ENCODE peak calls at places on chromosomes 5 and 9, in nine cellular contexts. One of them, this sample, is unnamed.

GRCh38 chr5:310941-311434 is 10.5 kb upstream of the AHRR start:
- DNase-seq in endothelial cell: no peak
- DNase-seq in GM12865: no peak
- DNase-seq in WERI-Rb-1: no peak
- DNase-seq in heart right ventricle: no peak
- DNase-seq in AG09319: no peak
- DNase-seq in fibroblast of pulmonary artery: peak; percentile 76
- DNase-seq in cardiac fibroblast: peak; percentile 47
- DNase-seq in astrocyte of the spinal cord: peak; percentile 40
- DNase-seq in this sample: no peak

GRCh38 chr5:64979518-64979917 is 210.8 kb downstream of the CWC27 start:
- DNase-seq in GM12865: peak; percentile 2
- DNase-seq in fibroblast of pulmonary artery: no peak
- DNase-seq in cardiac fibroblast: no peak
- DNase-seq in astrocyte of the spinal cord: no peak
- DNase-seq in heart right ventricle: no peak
- DNase-seq in AG09319: no peak
- DNase-seq in endothelial cell: no peak
- DNase-seq in WERI-Rb-1: no peak
- DNase-seq in this sample: no peak

GRCh38 chr9:99345451-99345850 is 123.4 kb downstream of the SEC61B start:
- DNase-seq in astrocyte of the spinal cord: no peak
- DNase-seq in GM12865: no peak
- DNase-seq in cardiac fibroblast: no peak
- DNase-seq in WERI-Rb-1: no peak
- DNase-seq in fibroblast of pulmonary artery: no peak
- DNase-seq in AG09319: no peak
- DNase-seq in endothelial cell: no peak
- DNase-seq in heart right ventricle: no peak
- DNase-seq in this sample: no peak

GRCh38 chr5:36041537-36041845 is 25.2 kb downstream of the UGT3A2 start:
- DNase-seq in astrocyte of the spinal cord: no peak
- DNase-seq in AG09319: no peak
- DNase-seq in endothelial cell: no peak
- DNase-seq in WERI-Rb-1: peak; percentile 59
- DNase-seq in GM12865: no peak
- DNase-seq in fibroblast of pulmonary artery: no peak
- DNase-seq in cardiac fibroblast: no peak
- DNase-seq in heart right ventricle: no peak
- DNase-seq in this sample: no peak

GRCh38 chr9:124399323-124399962 is 15.8 kb downstream of the PSMB7 start:
- DNase-seq in WERI-Rb-1: no peak
- DNase-seq in endothelial cell: no peak
- DNase-seq in AG09319: no peak
- DNase-seq in GM12865: no peak
- DNase-seq in astrocyte of the spinal cord: peak; percentile 60
- DNase-seq in fibroblast of pulmonary artery: peak; percentile 44
- DNase-seq in heart right ventricle: peak; percentile 33
- DNase-seq in cardiac fibroblast: peak; percentile 55
- DNase-seq in this sample: no peak

GRCh38 chr9:84169240-84169639 is 171.3 kb downstream of the SLC28A3 start:
- DNase-seq in fibroblast of pulmonary artery: no peak
- DNase-seq in endothelial cell: no peak
- DNase-seq in AG09319: no peak
- DNase-seq in cardiac fibroblast: no peak
- DNase-seq in WERI-Rb-1: no peak
- DNase-seq in astrocyte of the spinal cord: peak; percentile 47
- DNase-seq in heart right ventricle: no peak
- DNase-seq in GM12865: no peak
- DNase-seq in this sample: no peak

GRCh38 chr9:79362100-79363081 is 209.4 kb upstream of the TLE4 start:
- DNase-seq in AG09319: no peak
- DNase-seq in heart right ventricle: no peak
- DNase-seq in GM12865: no peak
- DNase-seq in endothelial cell: no peak
- DNase-seq in cardiac fibroblast: no peak
- DNase-seq in WERI-Rb-1: no peak
- DNase-seq in astrocyte of the spinal cord: peak; percentile 34
- DNase-seq in fibroblast of pulmonary artery: no peak
- DNase-seq in this sample: no peak

GRCh38 chr5:11139471-11139870 is 378.4 kb upstream of the DAP start:
- DNase-seq in GM12865: no peak
- DNase-seq in astrocyte of the spinal cord: peak; percentile 35
- DNase-seq in heart right ventricle: no peak
- DNase-seq in fibroblast of pulmonary artery: no peak
- DNase-seq in cardiac fibroblast: no peak
- DNase-seq in endothelial cell: no peak
- DNase-seq in WERI-Rb-1: no peak
- DNase-seq in AG09319: no peak
- DNase-seq in this sample: no peak

DNA sequence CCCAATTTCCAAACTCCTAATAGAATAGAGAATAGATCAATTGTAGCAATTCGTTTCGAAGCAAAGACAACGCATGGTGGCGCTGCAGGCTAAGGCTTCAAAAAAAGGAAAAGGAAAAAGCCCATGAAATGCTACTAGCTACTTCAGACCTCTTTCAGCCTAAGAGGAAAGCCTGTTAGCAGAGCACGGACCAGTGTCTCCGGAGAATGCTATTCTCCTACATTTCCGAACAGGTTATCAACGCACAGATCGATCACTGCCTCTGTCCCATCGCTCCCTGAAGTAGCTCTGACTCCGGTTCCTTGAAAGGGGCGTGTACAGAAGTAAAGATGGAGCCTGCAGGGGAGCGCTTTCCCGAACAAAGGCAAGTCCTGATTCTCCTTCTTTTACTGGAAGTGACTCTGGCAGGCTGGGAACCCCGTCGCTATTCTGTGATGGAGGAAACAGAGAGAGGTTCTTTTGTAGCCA is at the start of gene PCDHB15:
- DNase-seq in endothelial cell: peak; percentile 28
- DNase-seq in heart right ventricle: peak; percentile 37
- DNase-seq in astrocyte of the spinal cord: no peak
- DNase-seq in WERI-Rb-1: no peak
- DNase-seq in cardiac fibroblast: peak; percentile 4
- DNase-seq in AG09319: no peak
- DNase-seq in GM12865: no peak
- DNase-seq in fibroblast of pulmonary artery: peak; percentile 7
- DNase-seq in this sample: peak; percentile 51
- TF ChIP-seq CTCF in endothelial cell: no peak
- TF ChIP-seq CTCF in heart right ventricle: peak; percentile 53
- TF ChIP-seq CTCF in astrocyte of the spinal cord: no peak
- TF ChIP-seq CTCF in WERI-Rb-1: no peak
- TF ChIP-seq CTCF in cardiac fibroblast: no peak
- TF ChIP-seq CTCF in AG09319: no peak
- TF ChIP-seq CTCF in GM12865: no peak
- TF ChIP-seq CTCF in fibroblast of pulmonary artery: no peak
- TF ChIP-seq CTCF in this sample: peak; percentile 20

GRCh38 chr5:8864053-8864452 is 681.8 kb downstream of the SEMA5A start:
- DNase-seq in GM12865: peak; percentile 63
- DNase-seq in AG09319: no peak
- DNase-seq in fibroblast of pulmonary artery: peak; percentile 44
- DNase-seq in cardiac fibroblast: peak; percentile 26
- DNase-seq in astrocyte of the spinal cord: no peak
- DNase-seq in WERI-Rb-1: peak; percentile 62
- DNase-seq in endothelial cell: peak; percentile 35
- DNase-seq in heart right ventricle: no peak
- DNase-seq in this sample: peak; percentile 2
- TF ChIP-seq CTCF in GM12865: peak; percentile 62
- TF ChIP-seq CTCF in AG09319: peak; percentile 51
- TF ChIP-seq CTCF in fibroblast of pulmonary artery: peak; percentile 57
- TF ChIP-seq CTCF in cardiac fibroblast: peak; percentile 66
- TF ChIP-seq CTCF in astrocyte of the spinal cord: peak; percentile 47
- TF ChIP-seq CTCF in WERI-Rb-1: peak; percentile 87
- TF ChIP-seq CTCF in endothelial cell: peak; percentile 34
- TF ChIP-seq CTCF in heart right ventricle: no peak
- TF ChIP-seq CTCF in this sample: no peak

GRCh38 chr9:134811673-134812668 is 68.6 kb upstream of the FCN2 start:
- DNase-seq in endothelial cell: no peak
- DNase-seq in astrocyte of the spinal cord: peak; percentile 80
- DNase-seq in WERI-Rb-1: peak; percentile 46
- DNase-seq in cardiac fibroblast: peak; percentile 66
- DNase-seq in GM12865: no peak
- DNase-seq in heart right ventricle: no peak
- DNase-seq in AG09319: peak; percentile 84
- DNase-seq in fibroblast of pulmonary artery: peak; percentile 49
- DNase-seq in this sample: no peak
- TF ChIP-seq CTCF in endothelial cell: no peak
- TF ChIP-seq CTCF in astrocyte of the spinal cord: peak; percentile 7
- TF ChIP-seq CTCF in WERI-Rb-1: peak; percentile 32
- TF ChIP-seq CTCF in cardiac fibroblast: no peak
- TF ChIP-seq CTCF in GM12865: no peak
- TF ChIP-seq CTCF in heart right ventricle: no peak
- TF ChIP-seq CTCF in AG09319: peak; percentile 22
- TF ChIP-seq CTCF in fibroblast of pulmonary artery: no peak
- TF ChIP-seq CTCF in this sample: no peak

DNA sequence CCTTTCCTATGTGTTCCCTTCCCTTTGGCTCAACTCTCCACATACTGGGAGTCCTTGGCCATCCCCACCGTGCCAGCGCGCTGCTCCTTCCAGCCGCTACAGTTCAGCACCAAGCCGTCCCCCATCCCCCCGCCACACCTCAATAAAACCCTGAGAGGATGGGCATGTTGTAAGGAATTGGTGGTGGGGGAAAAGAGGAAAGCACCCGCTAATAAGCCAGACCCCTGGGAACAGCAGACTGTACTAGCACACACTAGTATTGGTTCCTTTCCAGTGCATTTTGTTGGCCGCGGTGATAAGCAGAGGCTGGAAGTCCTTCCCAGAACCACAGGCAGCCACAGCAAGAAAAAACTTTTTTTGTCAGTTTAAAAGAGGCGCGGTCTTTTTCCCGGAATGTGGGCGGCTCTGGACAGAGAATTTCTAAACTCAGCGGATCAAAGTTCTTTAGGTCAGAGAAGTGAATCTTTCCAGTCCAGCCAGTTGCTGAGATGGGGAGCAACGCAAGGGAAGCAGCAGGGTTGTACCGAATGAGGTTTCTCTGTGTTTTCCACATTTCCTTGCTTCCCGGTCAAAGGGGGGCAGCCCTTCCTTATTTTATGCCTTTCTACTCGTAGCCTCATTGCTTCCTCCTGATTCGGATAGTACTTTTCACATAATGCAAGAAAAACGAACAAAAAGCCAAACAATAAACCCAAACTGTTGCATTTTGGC is 2.1 kb downstream of the CHSY3 start:
- DNase-seq in WERI-Rb-1: no peak
- DNase-seq in GM12865: no peak
- DNase-seq in AG09319: no peak
- DNase-seq in heart right ventricle: peak; percentile 11
- DNase-seq in fibroblast of pulmonary artery: peak; percentile 58
- DNase-seq in endothelial cell: peak; percentile 10
- DNase-seq in cardiac fibroblast: peak; percentile 70
- DNase-seq in astrocyte of the spinal cord: peak; percentile 57
- DNase-seq in this sample: peak; percentile 2
- TF ChIP-seq CTCF in WERI-Rb-1: no peak
- TF ChIP-seq CTCF in GM12865: no peak
- TF ChIP-seq CTCF in AG09319: peak; percentile 51
- TF ChIP-seq CTCF in heart right ventricle: no peak
- TF ChIP-seq CTCF in fibroblast of pulmonary artery: peak; percentile 24
- TF ChIP-seq CTCF in endothelial cell: no peak
- TF ChIP-seq CTCF in cardiac fibroblast: peak; percentile 11
- TF ChIP-seq CTCF in astrocyte of the spinal cord: peak; percentile 18
- TF ChIP-seq CTCF in this sample: no peak

GRCh38 chr5:172127581-172127980 is 60.4 kb downstream of the STK10 start:
- DNase-seq in AG09319: no peak
- DNase-seq in heart right ventricle: no peak
- DNase-seq in fibroblast of pulmonary artery: no peak
- DNase-seq in endothelial cell: no peak
- DNase-seq in astrocyte of the spinal cord: no peak
- DNase-seq in cardiac fibroblast: no peak
- DNase-seq in WERI-Rb-1: no peak
- DNase-seq in GM12865: no peak
- DNase-seq in this sample: no peak

GRCh38 chr5:172117977-172118701 is 69.9 kb downstream of the STK10 start:
- DNase-seq in cardiac fibroblast: no peak
- DNase-seq in fibroblast of pulmonary artery: no peak
- DNase-seq in GM12865: no peak
- DNase-seq in WERI-Rb-1: no peak
- DNase-seq in astrocyte of the spinal cord: no peak
- DNase-seq in AG09319: no peak
- DNase-seq in heart right ventricle: no peak
- DNase-seq in endothelial cell: no peak
- DNase-seq in this sample: no peak

GRCh38 chr5:172118891-172119290 is 69.1 kb downstream of the STK10 start:
- DNase-seq in endothelial cell: no peak
- DNase-seq in WERI-Rb-1: no peak
- DNase-seq in AG09319: no peak
- DNase-seq in heart right ventricle: no peak
- DNase-seq in GM12865: no peak
- DNase-seq in cardiac fibroblast: no peak
- DNase-seq in astrocyte of the spinal cord: no peak
- DNase-seq in fibroblast of pulmonary artery: no peak
- DNase-seq in this sample: no peak

GRCh38 chr5:172119921-172120688 is 67.9 kb downstream of the STK10 start:
- DNase-seq in heart right ventricle: no peak
- DNase-seq in WERI-Rb-1: no peak
- DNase-seq in astrocyte of the spinal cord: no peak
- DNase-seq in fibroblast of pulmonary artery: no peak
- DNase-seq in cardiac fibroblast: no peak
- DNase-seq in AG09319: no peak
- DNase-seq in endothelial cell: no peak
- DNase-seq in GM12865: no peak
- DNase-seq in this sample: no peak

GRCh38 chr5:172123269-172123692 is 64.7 kb downstream of the STK10 start:
- DNase-seq in AG09319: peak; percentile 42
- DNase-seq in GM12865: no peak
- DNase-seq in fibroblast of pulmonary artery: peak; percentile 84
- DNase-seq in WERI-Rb-1: no peak
- DNase-seq in heart right ventricle: peak; percentile 90
- DNase-seq in cardiac fibroblast: peak; percentile 91
- DNase-seq in endothelial cell: no peak
- DNase-seq in astrocyte of the spinal cord: peak; percentile 75
- DNase-seq in this sample: no peak
- TF ChIP-seq CTCF in AG09319: peak; percentile 58
- TF ChIP-seq CTCF in GM12865: no peak
- TF ChIP-seq CTCF in fibroblast of pulmonary artery: peak; percentile 60
- TF ChIP-seq CTCF in WERI-Rb-1: no peak
- TF ChIP-seq CTCF in heart right ventricle: peak; percentile 44
- TF ChIP-seq CTCF in cardiac fibroblast: peak; percentile 67
- TF ChIP-seq CTCF in endothelial cell: no peak
- TF ChIP-seq CTCF in astrocyte of the spinal cord: peak; percentile 45
- TF ChIP-seq CTCF in this sample: no peak

This sample was measured in activated CD8-positive, alpha-beta T cell treated with anti-CD3 and anti-CD28 coated beads for 36 hours.